ENCODE peak calls at places on chromosomes 3 and 15, in eight cellular contexts. One of them, this sample, is unnamed.

GRCh38 chr15:26639976-26640375 is 132.9 kb downstream of the GABRB3 start:
- DNase-seq in ovary: no peak
- DNase-seq in CD8-positive, alpha-beta T cell: no peak
- DNase-seq in GM12878: no peak
- DNase-seq in fibroblast of mammary gland: no peak
- DNase-seq in PC-3: no peak
- DNase-seq in breast epithelium: no peak
- DNase-seq in astrocyte of the spinal cord: no peak
- DNase-seq in this sample: no peak

GRCh38 chr3:112042842-112043280 is 8.3 kb downstream of the TMPRSS7 start:
- DNase-seq in CD8-positive, alpha-beta T cell: no peak
- DNase-seq in breast epithelium: no peak
- DNase-seq in fibroblast of mammary gland: no peak
- DNase-seq in PC-3: peak; percentile 18
- DNase-seq in ovary: no peak
- DNase-seq in GM12878: no peak
- DNase-seq in astrocyte of the spinal cord: no peak
- DNase-seq in this sample: no peak

GRCh38 chr3:171776839-171777607 is 33.3 kb downstream of the PLD1 start:
- DNase-seq in fibroblast of mammary gland: no peak
- DNase-seq in PC-3: peak; percentile 47
- DNase-seq in ovary: no peak
- DNase-seq in astrocyte of the spinal cord: no peak
- DNase-seq in breast epithelium: no peak
- DNase-seq in GM12878: no peak
- DNase-seq in CD8-positive, alpha-beta T cell: no peak
- DNase-seq in this sample: no peak

GRCh38 chr3:108946292-108947290 is 7.1 kb downstream of the GUCA1C start:
- DNase-seq in ovary: no peak
- DNase-seq in GM12878: no peak
- DNase-seq in PC-3: peak; percentile 67
- DNase-seq in astrocyte of the spinal cord: peak; percentile 56
- DNase-seq in breast epithelium: no peak
- DNase-seq in CD8-positive, alpha-beta T cell: no peak
- DNase-seq in fibroblast of mammary gland: peak; percentile 35
- DNase-seq in this sample: no peak

GRCh38 chr3:190892328-190893011 is 30.0 kb upstream of the GMNC start:
- DNase-seq in PC-3: no peak
- DNase-seq in GM12878: no peak
- DNase-seq in CD8-positive, alpha-beta T cell: no peak
- DNase-seq in astrocyte of the spinal cord: peak; percentile 78
- DNase-seq in fibroblast of mammary gland: peak; percentile 23
- DNase-seq in breast epithelium: no peak
- DNase-seq in ovary: no peak
- DNase-seq in this sample: no peak

GRCh38 chr15:51750942-51751686 is at the start of gene TMOD2:
- DNase-seq in CD8-positive, alpha-beta T cell: peak; percentile 52
- DNase-seq in PC-3: peak; percentile 45
- DNase-seq in astrocyte of the spinal cord: peak; percentile 24
- DNase-seq in ovary: peak; percentile 21
- DNase-seq in fibroblast of mammary gland: no peak
- DNase-seq in breast epithelium: peak; percentile 25
- DNase-seq in GM12878: no peak
- DNase-seq in this sample: peak; percentile 25

GRCh38 chr3:109597438-109597837 is 260.1 kb upstream of the DPPA4 start:
- DNase-seq in astrocyte of the spinal cord: no peak
- DNase-seq in PC-3: no peak
- DNase-seq in GM12878: no peak
- DNase-seq in breast epithelium: no peak
- DNase-seq in ovary: no peak
- DNase-seq in CD8-positive, alpha-beta T cell: no peak
- DNase-seq in fibroblast of mammary gland: no peak
- DNase-seq in this sample: no peak

GRCh38 chr15:37099321-37100108 is 834 bp downstream of the MEIS2 start:
- DNase-seq in fibroblast of mammary gland: peak; percentile 80
- DNase-seq in CD8-positive, alpha-beta T cell: no peak
- DNase-seq in GM12878: no peak
- DNase-seq in astrocyte of the spinal cord: peak; percentile 53
- DNase-seq in ovary: peak; percentile 41
- DNase-seq in breast epithelium: no peak
- DNase-seq in PC-3: peak; percentile 77
- DNase-seq in this sample: peak; percentile 59

GRCh38 chr3:192819001-192819569 is 91.7 kb upstream of the FGF12 start:
- DNase-seq in CD8-positive, alpha-beta T cell: no peak
- DNase-seq in astrocyte of the spinal cord: peak; percentile 83
- DNase-seq in GM12878: peak; percentile 59
- DNase-seq in fibroblast of mammary gland: peak; percentile 85
- DNase-seq in PC-3: peak; percentile 85
- DNase-seq in breast epithelium: no peak
- DNase-seq in ovary: no peak
- DNase-seq in this sample: peak; percentile 92

GRCh38 chr15:35427091-35427490 is 118.9 kb downstream of the DPH6 start:
- DNase-seq in ovary: no peak
- DNase-seq in CD8-positive, alpha-beta T cell: no peak
- DNase-seq in breast epithelium: no peak
- DNase-seq in GM12878: no peak
- DNase-seq in PC-3: peak; percentile 40
- DNase-seq in fibroblast of mammary gland: peak; percentile 80
- DNase-seq in astrocyte of the spinal cord: peak; percentile 68
- DNase-seq in this sample: peak; percentile 83

GRCh38 chr15:52254331-52254730 is 41.3 kb downstream of the MYO5C start:
- DNase-seq in PC-3: peak; percentile 11
- DNase-seq in breast epithelium: no peak
- DNase-seq in ovary: no peak
- DNase-seq in GM12878: no peak
- DNase-seq in astrocyte of the spinal cord: no peak
- DNase-seq in CD8-positive, alpha-beta T cell: no peak
- DNase-seq in fibroblast of mammary gland: peak; percentile 17
- DNase-seq in this sample: no peak

GRCh38 chr3:16536344-16536663 is 22.8 kb upstream of the RFTN1 start:
- DNase-seq in fibroblast of mammary gland: no peak
- DNase-seq in astrocyte of the spinal cord: no peak
- DNase-seq in ovary: no peak
- DNase-seq in breast epithelium: no peak
- DNase-seq in GM12878: no peak
- DNase-seq in PC-3: no peak
- DNase-seq in CD8-positive, alpha-beta T cell: no peak
- DNase-seq in this sample: no peak
- H3K4me3 ChIP-seq in fibroblast of mammary gland: no peak overlapping the region
- H3K4me3 ChIP-seq in astrocyte of the spinal cord: no peak overlapping the region
- H3K4me3 ChIP-seq in ovary: no peak overlapping the region
- H3K4me3 ChIP-seq in breast epithelium: no peak overlapping the region
- H3K4me3 ChIP-seq in GM12878: no peak overlapping the region
- H3K4me3 ChIP-seq in PC-3: no peak overlapping the region
- H3K4me3 ChIP-seq in CD8-positive, alpha-beta T cell: no peak overlapping the region
- H3K4me3 ChIP-seq in this sample: no peak overlapping the region

DNA sequence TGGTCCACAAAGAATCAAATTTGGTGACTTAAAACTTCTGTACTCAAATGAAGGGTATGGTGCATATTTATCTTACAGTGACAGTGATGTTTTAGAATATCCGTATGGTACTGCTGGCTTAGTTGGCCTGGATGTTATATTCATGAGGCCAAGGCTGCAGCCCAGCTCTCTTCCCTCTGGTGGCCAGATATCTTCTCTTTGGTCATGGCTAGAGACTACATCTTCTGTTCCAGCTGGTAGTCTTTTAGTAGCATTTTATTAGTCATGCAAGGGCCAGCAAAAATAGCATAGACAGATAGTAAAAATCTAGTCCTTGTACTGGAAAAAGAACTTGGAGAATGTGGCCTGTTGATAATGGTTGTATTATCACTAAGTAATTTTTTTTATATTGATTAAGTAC is 124.0 kb upstream of the ROPN1 start:
- DNase-seq in CD8-positive, alpha-beta T cell: no peak
- DNase-seq in GM12878: no peak
- DNase-seq in astrocyte of the spinal cord: no peak
- DNase-seq in ovary: no peak
- DNase-seq in breast epithelium: no peak
- DNase-seq in fibroblast of mammary gland: no peak
- DNase-seq in PC-3: no peak
- DNase-seq in this sample: no peak
- TF ChIP-seq CTCF in CD8-positive, alpha-beta T cell: no peak
- TF ChIP-seq CTCF in GM12878: no peak
- TF ChIP-seq CTCF in astrocyte of the spinal cord: no peak
- TF ChIP-seq CTCF in ovary: no peak
- TF ChIP-seq CTCF in breast epithelium: no peak
- TF ChIP-seq CTCF in fibroblast of mammary gland: no peak
- TF ChIP-seq CTCF in PC-3: no peak
- TF ChIP-seq CTCF in this sample: no peak

DNA sequence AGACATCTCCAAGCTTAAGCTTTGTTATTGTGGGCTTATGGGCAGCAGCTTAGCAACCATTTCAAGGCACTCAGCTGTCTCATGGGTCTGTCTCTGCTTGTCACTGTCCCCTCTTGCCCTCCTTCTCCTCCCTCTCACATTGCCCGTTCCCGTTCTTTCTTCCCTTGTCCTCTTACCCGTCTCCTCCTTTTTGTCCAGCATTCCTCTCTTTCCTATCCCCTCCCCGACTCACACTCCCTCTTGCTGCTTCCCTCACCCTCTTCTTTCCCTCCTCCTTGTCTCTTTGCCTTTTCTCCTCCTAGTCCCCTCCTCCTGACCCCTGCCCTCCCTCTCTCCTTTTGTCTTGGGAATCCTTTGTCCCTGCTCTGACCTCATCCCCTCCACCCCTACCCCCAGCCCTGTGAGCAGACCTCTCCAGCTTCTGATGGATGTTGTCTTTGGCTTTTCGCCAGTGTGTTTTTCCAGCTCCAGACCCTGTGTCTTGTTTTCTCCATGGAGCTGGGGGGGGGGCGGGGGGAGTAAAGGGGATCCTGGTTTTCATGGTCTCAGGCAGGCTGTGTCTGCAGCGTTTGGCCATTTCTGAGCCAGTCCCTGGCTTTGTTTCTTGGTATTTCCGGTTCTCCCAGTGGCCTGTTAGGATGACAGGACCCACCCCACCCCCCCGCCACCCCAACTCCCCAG is 47.9 kb upstream of the TRAK1 start:
- DNase-seq in astrocyte of the spinal cord: peak; percentile 81
- DNase-seq in ovary: no peak
- DNase-seq in breast epithelium: no peak
- DNase-seq in GM12878: no peak
- DNase-seq in PC-3: peak; percentile 24
- DNase-seq in fibroblast of mammary gland: peak; percentile 81
- DNase-seq in CD8-positive, alpha-beta T cell: no peak
- DNase-seq in this sample: peak; percentile 76
- H3K4me3 ChIP-seq in astrocyte of the spinal cord: no peak overlapping the region
- H3K4me3 ChIP-seq in ovary: no peak overlapping the region
- H3K4me3 ChIP-seq in breast epithelium: peak overlapping the region; percentile 20
- H3K4me3 ChIP-seq in GM12878: no peak overlapping the region
- H3K4me3 ChIP-seq in PC-3: no peak overlapping the region
- H3K4me3 ChIP-seq in fibroblast of mammary gland: no peak overlapping the region
- H3K4me3 ChIP-seq in CD8-positive, alpha-beta T cell: no peak overlapping the region
- H3K4me3 ChIP-seq in this sample: peak overlapping the region; percentile 9

DNA sequence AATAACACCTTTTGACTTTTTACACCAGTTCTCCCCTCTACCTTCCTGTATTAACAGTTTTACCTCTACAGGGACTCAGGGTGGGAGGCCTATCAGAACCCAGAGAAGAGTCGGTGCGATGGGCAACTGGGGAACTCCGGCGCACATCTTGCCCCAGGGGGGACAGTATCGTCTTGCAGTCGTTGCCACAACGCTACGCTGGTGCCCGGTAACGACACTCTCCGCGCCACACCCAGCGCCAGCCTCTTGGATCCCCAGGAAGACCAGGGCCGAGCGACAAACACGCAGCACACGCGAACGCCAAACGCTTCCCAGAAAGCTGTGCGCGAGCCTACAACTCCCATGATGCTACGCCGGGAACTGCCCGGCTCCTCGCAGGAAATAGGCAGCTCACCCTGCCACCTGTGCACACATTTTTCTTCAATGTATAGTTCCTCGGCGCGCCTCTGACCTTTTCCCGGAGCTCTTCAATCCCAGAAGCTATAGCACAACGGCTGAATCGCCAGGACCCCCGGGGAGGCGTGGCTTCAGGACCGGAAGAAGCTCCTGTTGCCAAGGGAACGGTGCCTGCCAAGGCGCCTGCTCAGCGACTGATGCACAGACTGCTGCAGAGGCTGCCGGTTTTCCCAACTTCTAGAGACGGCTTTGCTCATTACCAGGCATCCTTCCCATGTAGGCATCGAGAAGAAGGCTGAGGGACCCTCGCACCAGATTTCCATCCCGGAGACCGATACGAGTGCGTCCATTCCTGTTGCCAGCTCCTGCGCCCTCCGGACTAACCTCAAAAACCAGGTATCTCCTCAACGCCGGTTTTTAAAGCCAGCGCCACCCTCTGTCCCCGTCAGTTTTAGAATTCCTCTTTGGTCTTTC is at the start of gene ARL6:
- DNase-seq in GM12878: peak; percentile 56
- DNase-seq in astrocyte of the spinal cord: peak; percentile 91
- DNase-seq in ovary: peak; percentile 81
- DNase-seq in fibroblast of mammary gland: peak; percentile 86
- DNase-seq in breast epithelium: peak; percentile 55
- DNase-seq in CD8-positive, alpha-beta T cell: peak; percentile 67
- DNase-seq in PC-3: peak; percentile 82
- DNase-seq in this sample: peak; percentile 83
- TF ChIP-seq CTCF in GM12878: no peak
- TF ChIP-seq CTCF in astrocyte of the spinal cord: peak; percentile 12
- TF ChIP-seq CTCF in ovary: no peak
- TF ChIP-seq CTCF in fibroblast of mammary gland: peak; percentile 9
- TF ChIP-seq CTCF in breast epithelium: no peak
- TF ChIP-seq CTCF in CD8-positive, alpha-beta T cell: no peak
- TF ChIP-seq CTCF in PC-3: peak; percentile 59
- TF ChIP-seq CTCF in this sample: no peak

GRCh38 chr3:169207089-169207488 is 456.4 kb downstream of the MECOM start:
- DNase-seq in CD8-positive, alpha-beta T cell: no peak
- DNase-seq in ovary: no peak
- DNase-seq in PC-3: no peak
- DNase-seq in breast epithelium: no peak
- DNase-seq in GM12878: no peak
- DNase-seq in astrocyte of the spinal cord: no peak
- DNase-seq in fibroblast of mammary gland: no peak
- DNase-seq in this sample: no peak
- H3K4me3 ChIP-seq in CD8-positive, alpha-beta T cell: no peak overlapping the region
- H3K4me3 ChIP-seq in ovary: no peak overlapping the region
- H3K4me3 ChIP-seq in PC-3: no peak overlapping the region
- H3K4me3 ChIP-seq in breast epithelium: no peak overlapping the region
- H3K4me3 ChIP-seq in GM12878: no peak overlapping the region
- H3K4me3 ChIP-seq in astrocyte of the spinal cord: no peak overlapping the region
- H3K4me3 ChIP-seq in fibroblast of mammary gland: no peak overlapping the region
- H3K4me3 ChIP-seq in this sample: no peak overlapping the region